ENCODE peak calls at places on chromosomes 2 and 18, in nine cellular contexts. R is epithelial cell of esophagus, V is right cardiac atrium, O is choroid plexus epithelial cell, Q is endodermal cell, X is astrocyte of the spinal cord, P is mesenchymal stem cell, I is tibial nerve, C is IMR-90. U is an unnamed sample.

GRCh38 chr18:78622251-78622953 is 357.2 kb upstream of the SALL3 start:
- DNase-seq in R (no peak), V (no peak), O (no peak), Q (no peak), X (no peak), P (no peak), I (no peak), C (no peak), U (peak)

GRCh38 chr2:112026509-112026908 is 28.6 kb upstream of the TMEM87B start:
- DNase-seq in R (no peak), V (no peak), O (no peak), Q (no peak), X (no peak), P (no peak), I (no peak), C (no peak), U (no peak)

GRCh38 chr2:188475945-188476344 is 184.3 kb downstream of the GULP1 start:
- DNase-seq in R (peak), V (no peak), O (peak), Q (no peak), X (peak), P (no peak), I (no peak), C (peak), U (no peak)

GRCh38 chr2:168587302-168587701 is 131.2 kb downstream of the CERS6 start:
- DNase-seq in R (no peak), V (no peak), O (no peak), Q (no peak), X (no peak), P (no peak), I (no peak), C (no peak), U (no peak)

GRCh38 chr2:51706220-51706619 is 674.3 kb upstream of the NRXN1 start:
- DNase-seq in R (no peak), V (no peak), O (no peak), Q (no peak), X (no peak), P (no peak), I (no peak), C (no peak), U (no peak)

GRCh38 chr2:59150430-59150829 is 909.3 kb upstream of the FANCL start:
- DNase-seq in R (peak), V (no peak), O (peak), Q (no peak), X (no peak), P (peak), I (no peak), C (no peak), U (no peak)

GRCh38 chr18:34991561-34991960 is 49.7 kb upstream of the MAPRE2 start:
- DNase-seq in R (peak), V (no peak), O (no peak), Q (no peak), X (no peak), P (no peak), I (no peak), C (no peak), U (no peak)

GRCh38 chr2:79977782-79978181 is 326.8 kb downstream of the LRRTM1 start:
- DNase-seq in R (no peak), V (no peak), O (no peak), Q (no peak), X (no peak), P (no peak), I (no peak), C (peak), U (no peak)

GRCh38 chr2:190547914-190548313 is 13.4 kb upstream of the NEMP2 start:
- DNase-seq in R (peak), V (no peak), O (no peak), Q (no peak), X (no peak), P (no peak), I (no peak), C (no peak), U (no peak)

GRCh38 chr18:62505669-62506494 is 16.9 kb upstream of the ZCCHC2 start:
- DNase-seq in R (no peak), V (no peak), O (peak), Q (no peak), X (no peak), P (peak), I (no peak), C (no peak), U (no peak)

GRCh38 chr18:62509779-62510178 is 13.0 kb upstream of the ZCCHC2 start:
- DNase-seq in R (no peak), V (no peak), O (no peak), Q (no peak), X (no peak), P (no peak), I (no peak), C (no peak), U (no peak)

GRCh38 chr18:62510744-62511143 is 12.1 kb upstream of the ZCCHC2 start:
- DNase-seq in R (peak), V (no peak), O (no peak), Q (no peak), X (no peak), P (peak), I (no peak), C (no peak), U (no peak)

GRCh38 chr18:62500966-62501591 is 21.7 kb upstream of the ZCCHC2 start:
- DNase-seq in R (no peak), V (no peak), O (no peak), Q (no peak), X (no peak), P (no peak), I (no peak), C (no peak), U (no peak)

DNA sequence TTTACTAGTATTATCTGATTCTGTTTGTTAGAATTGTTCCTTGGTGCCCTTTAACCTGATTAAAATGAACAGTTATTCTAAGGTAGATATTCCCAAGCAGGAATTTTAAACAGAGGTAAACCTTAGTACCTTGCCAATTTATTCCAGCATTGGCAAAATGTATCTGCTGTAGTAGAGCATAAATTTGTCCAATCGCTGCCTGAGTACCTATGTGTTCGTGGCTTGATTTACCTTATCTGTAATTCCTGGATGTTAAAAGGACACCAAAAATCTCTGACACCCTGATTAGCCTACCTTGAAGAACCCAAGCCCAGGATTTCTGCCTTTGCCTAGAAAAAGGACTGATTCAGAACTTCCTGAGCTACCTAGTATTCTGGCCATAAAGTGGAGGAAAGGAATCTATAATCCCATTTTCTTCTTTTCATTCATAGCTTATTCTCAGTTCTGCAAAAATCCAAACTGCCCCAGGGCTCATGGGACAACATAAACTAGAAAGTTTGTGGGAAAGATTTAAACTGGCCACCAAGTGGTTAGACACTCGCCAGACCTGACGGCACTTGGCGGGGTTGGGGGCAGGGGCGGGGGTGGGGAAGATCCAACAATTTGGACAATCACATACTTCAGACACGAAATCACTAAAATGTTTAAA is 16.2 kb upstream of the ZCCHC2 start:
- DNase-seq in R (no peak), V (no peak), O (no peak), Q (no peak), X (no peak), P (peak), I (no peak), C (no peak), U (no peak)
- H3K4me3 ChIP-seq in R (peak), V (peak), O (peak), Q (no peak), X (no peak), P (no peak), I (peak), C (peak), U (no peak)

GRCh38 chr2:197675711-197676188 is 363 bp upstream of the RFTN2 start:
- DNase-seq in R (no peak), V (no peak), O (peak), Q (peak), X (peak), P (peak), I (no peak), C (peak), U (no peak)
- H3K4me3 ChIP-seq in R (no peak), V (peak), O (peak), Q (peak), X (peak), P (peak), I (peak), C (peak), U (no peak)

GRCh38 chr2:2016912-2017311 is 272.6 kb upstream of the PXDN start:
- DNase-seq in R (no peak), V (no peak), O (no peak), Q (peak), X (no peak), P (no peak), I (no peak), C (no peak), U (no peak)
- H3K4me3 ChIP-seq in R (no peak), V (no peak), O (no peak), Q (no peak), X (no peak), P (no peak), I (no peak), C (no peak), U (no peak)

GRCh38 chr18:44039826-44040225 is 640.9 kb upstream of the SETBP1 start:
- DNase-seq in R (peak), V (no peak), O (peak), Q (no peak), X (no peak), P (peak), I (no peak), C (no peak), U (no peak)

GRCh38 chr18:44036500-44036899 is 644.2 kb upstream of the SETBP1 start:
- DNase-seq in R (peak), V (peak), O (peak), Q (no peak), X (no peak), P (no peak), I (peak), C (no peak), U (no peak)

GRCh38 chr18:44033144-44033543 is 647.5 kb upstream of the SETBP1 start:
- DNase-seq in R (no peak), V (no peak), O (no peak), Q (no peak), X (peak), P (no peak), I (no peak), C (no peak), U (no peak)

GRCh38 chr18:44039216-44039615 is 641.5 kb upstream of the SETBP1 start:
- DNase-seq in R (no peak), V (no peak), O (peak), Q (no peak), X (no peak), P (peak), I (no peak), C (no peak), U (no peak)

DNA sequence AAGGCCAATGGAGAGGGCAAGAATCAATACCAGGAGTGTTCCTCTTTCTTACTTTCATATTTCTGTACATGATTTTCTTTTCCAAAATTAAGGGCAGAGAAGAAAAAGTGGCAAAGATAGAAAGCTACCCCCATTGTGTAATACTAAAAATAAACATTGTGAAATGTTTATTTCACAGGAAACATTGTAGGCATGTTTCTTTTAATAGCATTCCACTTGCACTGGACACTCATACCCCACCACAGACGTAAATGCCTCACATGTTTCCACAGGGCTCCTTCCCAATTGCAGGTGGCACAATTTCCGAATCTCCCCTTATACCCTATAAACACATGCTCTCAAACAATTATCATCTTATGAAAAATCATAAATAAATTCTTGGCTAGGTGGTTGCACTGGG is 645.1 kb upstream of the SETBP1 start:
- DNase-seq in R (no peak), V (no peak), O (peak), Q (no peak), X (no peak), P (peak), I (no peak), C (no peak), U (no peak)
- H3K4me3 ChIP-seq in R (no peak), V (no peak), O (no peak), Q (no peak), X (no peak), P (no peak), I (no peak), C (no peak), U (no peak)